ENCODE peak calls at places on chromosome 14, in nine cellular contexts. One of them, this sample, is unnamed.
A peak's percentile ranks its signal among the peaks of the same experiment; 100 is the strongest.

GRCh38 chr14:66395300-66395699 is 90.9 kb upstream of the CCDC196 start:
- DNase-seq in NCI-H2029: no peak
- DNase-seq in amniotic stem cell: no peak
- DNase-seq in mammary epithelial cell: peak; percentile 12
- DNase-seq in activated CD4-positive, alpha-beta T cell treated with anti-CD3 and anti-CD28 coated beads, Interleukin-2, amount 10 ng/mL, durations not matched to agents 7 days and 5 days: peak; percentile 58
- DNase-seq in endodermal cell: peak; percentile 49
- DNase-seq in RWPE1: peak; percentile 13
- DNase-seq in H9: no peak
- DNase-seq in stimulated activated CD4-positive, alpha-beta T cell treated with anti-CD3 and anti-CD28 coated beads, Interleukin-4, amount 100 ng/mL, for 48 hours: no peak
- DNase-seq in this sample: peak; percentile 4

GRCh38 chr14:103128631-103129300 is 5.5 kb downstream of the TNFAIP2 start:
- DNase-seq in activated CD4-positive, alpha-beta T cell treated with anti-CD3 and anti-CD28 coated beads, Interleukin-2, amount 10 ng/mL, durations not matched to agents 7 days and 5 days: no peak
- DNase-seq in H9: no peak
- DNase-seq in mammary epithelial cell: peak; percentile 48
- DNase-seq in endodermal cell: no peak
- DNase-seq in RWPE1: peak; percentile 67
- DNase-seq in stimulated activated CD4-positive, alpha-beta T cell treated with anti-CD3 and anti-CD28 coated beads, Interleukin-4, amount 100 ng/mL, for 48 hours: no peak
- DNase-seq in amniotic stem cell: no peak
- DNase-seq in NCI-H2029: no peak
- DNase-seq in this sample: no peak

GRCh38 chr14:53841109-53842099 is 115.2 kb downstream of the BMP4 start:
- DNase-seq in endodermal cell: no peak
- DNase-seq in activated CD4-positive, alpha-beta T cell treated with anti-CD3 and anti-CD28 coated beads, Interleukin-2, amount 10 ng/mL, durations not matched to agents 7 days and 5 days: no peak
- DNase-seq in amniotic stem cell: no peak
- DNase-seq in H9: no peak
- DNase-seq in mammary epithelial cell: peak; percentile 23
- DNase-seq in NCI-H2029: no peak
- DNase-seq in stimulated activated CD4-positive, alpha-beta T cell treated with anti-CD3 and anti-CD28 coated beads, Interleukin-4, amount 100 ng/mL, for 48 hours: no peak
- DNase-seq in RWPE1: no peak
- DNase-seq in this sample: no peak

GRCh38 chr14:99334277-99334676 is 62.3 kb upstream of the BCL11B start:
- DNase-seq in mammary epithelial cell: no peak
- DNase-seq in H9: no peak
- DNase-seq in RWPE1: no peak
- DNase-seq in stimulated activated CD4-positive, alpha-beta T cell treated with anti-CD3 and anti-CD28 coated beads, Interleukin-4, amount 100 ng/mL, for 48 hours: no peak
- DNase-seq in activated CD4-positive, alpha-beta T cell treated with anti-CD3 and anti-CD28 coated beads, Interleukin-2, amount 10 ng/mL, durations not matched to agents 7 days and 5 days: no peak
- DNase-seq in endodermal cell: peak; percentile 36
- DNase-seq in NCI-H2029: no peak
- DNase-seq in amniotic stem cell: no peak
- DNase-seq in this sample: no peak

GRCh38 chr14:102913341-102914211 is 8.9 kb upstream of the AMN start:
- DNase-seq in stimulated activated CD4-positive, alpha-beta T cell treated with anti-CD3 and anti-CD28 coated beads, Interleukin-4, amount 100 ng/mL, for 48 hours: no peak
- DNase-seq in endodermal cell: no peak
- DNase-seq in H9: no peak
- DNase-seq in RWPE1: no peak
- DNase-seq in amniotic stem cell: no peak
- DNase-seq in activated CD4-positive, alpha-beta T cell treated with anti-CD3 and anti-CD28 coated beads, Interleukin-2, amount 10 ng/mL, durations not matched to agents 7 days and 5 days: no peak
- DNase-seq in mammary epithelial cell: no peak
- DNase-seq in NCI-H2029: no peak
- DNase-seq in this sample: no peak

GRCh38 chr14:99546230-99546879 is 57.7 kb downstream of the CCDC85C start:
- DNase-seq in stimulated activated CD4-positive, alpha-beta T cell treated with anti-CD3 and anti-CD28 coated beads, Interleukin-4, amount 100 ng/mL, for 48 hours: no peak
- DNase-seq in mammary epithelial cell: no peak
- DNase-seq in endodermal cell: peak; percentile 79
- DNase-seq in activated CD4-positive, alpha-beta T cell treated with anti-CD3 and anti-CD28 coated beads, Interleukin-2, amount 10 ng/mL, durations not matched to agents 7 days and 5 days: no peak
- DNase-seq in RWPE1: no peak
- DNase-seq in amniotic stem cell: no peak
- DNase-seq in H9: no peak
- DNase-seq in NCI-H2029: no peak
- DNase-seq in this sample: no peak

GRCh38 chr14:75090353-75090752 is 20.9 kb downstream of the ZC2HC1C start:
- DNase-seq in H9: no peak
- DNase-seq in endodermal cell: no peak
- DNase-seq in stimulated activated CD4-positive, alpha-beta T cell treated with anti-CD3 and anti-CD28 coated beads, Interleukin-4, amount 100 ng/mL, for 48 hours: no peak
- DNase-seq in amniotic stem cell: no peak
- DNase-seq in mammary epithelial cell: no peak
- DNase-seq in NCI-H2029: no peak
- DNase-seq in activated CD4-positive, alpha-beta T cell treated with anti-CD3 and anti-CD28 coated beads, Interleukin-2, amount 10 ng/mL, durations not matched to agents 7 days and 5 days: no peak
- DNase-seq in RWPE1: no peak
- DNase-seq in this sample: no peak

GRCh38 chr14:99679996-99680395 is 4.1 kb upstream of the CYP46A1 start:
- DNase-seq in NCI-H2029: no peak
- DNase-seq in amniotic stem cell: no peak
- DNase-seq in H9: peak; percentile 20
- DNase-seq in activated CD4-positive, alpha-beta T cell treated with anti-CD3 and anti-CD28 coated beads, Interleukin-2, amount 10 ng/mL, durations not matched to agents 7 days and 5 days: no peak
- DNase-seq in endodermal cell: peak; percentile 35
- DNase-seq in mammary epithelial cell: no peak
- DNase-seq in stimulated activated CD4-positive, alpha-beta T cell treated with anti-CD3 and anti-CD28 coated beads, Interleukin-4, amount 100 ng/mL, for 48 hours: no peak
- DNase-seq in RWPE1: no peak
- DNase-seq in this sample: no peak

GRCh38 chr14:80996049-80996901 is 40.9 kb downstream of the TSHR start:
- DNase-seq in endodermal cell: no peak
- DNase-seq in mammary epithelial cell: peak; percentile 81
- DNase-seq in stimulated activated CD4-positive, alpha-beta T cell treated with anti-CD3 and anti-CD28 coated beads, Interleukin-4, amount 100 ng/mL, for 48 hours: no peak
- DNase-seq in H9: no peak
- DNase-seq in RWPE1: peak; percentile 66
- DNase-seq in amniotic stem cell: peak; percentile 57
- DNase-seq in activated CD4-positive, alpha-beta T cell treated with anti-CD3 and anti-CD28 coated beads, Interleukin-2, amount 10 ng/mL, durations not matched to agents 7 days and 5 days: peak; percentile 52
- DNase-seq in NCI-H2029: no peak
- DNase-seq in this sample: peak; percentile 84

GRCh38 chr14:33457617-33458016 is 493.3 kb downstream of the EGLN3 start:
- DNase-seq in amniotic stem cell: no peak
- DNase-seq in RWPE1: peak; percentile 54
- DNase-seq in mammary epithelial cell: peak; percentile 62
- DNase-seq in activated CD4-positive, alpha-beta T cell treated with anti-CD3 and anti-CD28 coated beads, Interleukin-2, amount 10 ng/mL, durations not matched to agents 7 days and 5 days: no peak
- DNase-seq in NCI-H2029: no peak
- DNase-seq in endodermal cell: no peak
- DNase-seq in stimulated activated CD4-positive, alpha-beta T cell treated with anti-CD3 and anti-CD28 coated beads, Interleukin-4, amount 100 ng/mL, for 48 hours: no peak
- DNase-seq in H9: no peak
- DNase-seq in this sample: no peak

GRCh38 chr14:105929327-105930081 is 403.1 kb downstream of the TMEM121 start:
- DNase-seq in stimulated activated CD4-positive, alpha-beta T cell treated with anti-CD3 and anti-CD28 coated beads, Interleukin-4, amount 100 ng/mL, for 48 hours: no peak
- DNase-seq in endodermal cell: no peak
- DNase-seq in RWPE1: no peak
- DNase-seq in NCI-H2029: no peak
- DNase-seq in H9: no peak
- DNase-seq in amniotic stem cell: no peak
- DNase-seq in mammary epithelial cell: no peak
- DNase-seq in activated CD4-positive, alpha-beta T cell treated with anti-CD3 and anti-CD28 coated beads, Interleukin-2, amount 10 ng/mL, durations not matched to agents 7 days and 5 days: no peak
- DNase-seq in this sample: no peak

GRCh38 chr14:37035401-37035800 is 137.0 kb downstream of the SLC25A21 start:
- DNase-seq in activated CD4-positive, alpha-beta T cell treated with anti-CD3 and anti-CD28 coated beads, Interleukin-2, amount 10 ng/mL, durations not matched to agents 7 days and 5 days: no peak
- DNase-seq in stimulated activated CD4-positive, alpha-beta T cell treated with anti-CD3 and anti-CD28 coated beads, Interleukin-4, amount 100 ng/mL, for 48 hours: no peak
- DNase-seq in amniotic stem cell: no peak
- DNase-seq in NCI-H2029: no peak
- DNase-seq in H9: no peak
- DNase-seq in endodermal cell: no peak
- DNase-seq in mammary epithelial cell: no peak
- DNase-seq in RWPE1: no peak
- DNase-seq in this sample: no peak

GRCh38 chr14:39731912-39732311 is 299.7 kb upstream of the FBXO33 start:
- DNase-seq in endodermal cell: peak; percentile 80
- DNase-seq in NCI-H2029: no peak
- DNase-seq in mammary epithelial cell: no peak
- DNase-seq in H9: no peak
- DNase-seq in RWPE1: no peak
- DNase-seq in amniotic stem cell: no peak
- DNase-seq in activated CD4-positive, alpha-beta T cell treated with anti-CD3 and anti-CD28 coated beads, Interleukin-2, amount 10 ng/mL, durations not matched to agents 7 days and 5 days: no peak
- DNase-seq in stimulated activated CD4-positive, alpha-beta T cell treated with anti-CD3 and anti-CD28 coated beads, Interleukin-4, amount 100 ng/mL, for 48 hours: peak; percentile 7
- DNase-seq in this sample: peak; percentile 55

GRCh38 chr14:44449694-44450093 is 57.4 kb downstream of the FSCB start:
- DNase-seq in mammary epithelial cell: no peak
- DNase-seq in NCI-H2029: no peak
- DNase-seq in activated CD4-positive, alpha-beta T cell treated with anti-CD3 and anti-CD28 coated beads, Interleukin-2, amount 10 ng/mL, durations not matched to agents 7 days and 5 days: no peak
- DNase-seq in RWPE1: no peak
- DNase-seq in stimulated activated CD4-positive, alpha-beta T cell treated with anti-CD3 and anti-CD28 coated beads, Interleukin-4, amount 100 ng/mL, for 48 hours: no peak
- DNase-seq in H9: no peak
- DNase-seq in amniotic stem cell: no peak
- DNase-seq in endodermal cell: no peak
- DNase-seq in this sample: no peak

GRCh38 chr14:96497087-96497486 is 5.1 kb upstream of the PAPOLA start:
- DNase-seq in mammary epithelial cell: peak; percentile 77
- DNase-seq in stimulated activated CD4-positive, alpha-beta T cell treated with anti-CD3 and anti-CD28 coated beads, Interleukin-4, amount 100 ng/mL, for 48 hours: no peak
- DNase-seq in RWPE1: peak; percentile 38
- DNase-seq in H9: no peak
- DNase-seq in endodermal cell: no peak
- DNase-seq in amniotic stem cell: no peak
- DNase-seq in activated CD4-positive, alpha-beta T cell treated with anti-CD3 and anti-CD28 coated beads, Interleukin-2, amount 10 ng/mL, durations not matched to agents 7 days and 5 days: no peak
- DNase-seq in NCI-H2029: no peak
- DNase-seq in this sample: no peak

GRCh38 chr14:104265918-104266642 is 127.7 kb downstream of the KIF26A start:
- DNase-seq in activated CD4-positive, alpha-beta T cell treated with anti-CD3 and anti-CD28 coated beads, Interleukin-2, amount 10 ng/mL, durations not matched to agents 7 days and 5 days: no peak
- DNase-seq in amniotic stem cell: no peak
- DNase-seq in stimulated activated CD4-positive, alpha-beta T cell treated with anti-CD3 and anti-CD28 coated beads, Interleukin-4, amount 100 ng/mL, for 48 hours: no peak
- DNase-seq in H9: peak; percentile 24
- DNase-seq in mammary epithelial cell: no peak
- DNase-seq in endodermal cell: peak; percentile 39
- DNase-seq in RWPE1: no peak
- DNase-seq in NCI-H2029: no peak
- DNase-seq in this sample: no peak

GRCh38 chr14:105866841-105867321 is 340.5 kb downstream of the TMEM121 start:
- DNase-seq in mammary epithelial cell: no peak
- DNase-seq in H9: no peak
- DNase-seq in RWPE1: no peak
- DNase-seq in NCI-H2029: no peak
- DNase-seq in activated CD4-positive, alpha-beta T cell treated with anti-CD3 and anti-CD28 coated beads, Interleukin-2, amount 10 ng/mL, durations not matched to agents 7 days and 5 days: peak; percentile 5
- DNase-seq in amniotic stem cell: no peak
- DNase-seq in endodermal cell: peak; percentile 5
- DNase-seq in stimulated activated CD4-positive, alpha-beta T cell treated with anti-CD3 and anti-CD28 coated beads, Interleukin-4, amount 100 ng/mL, for 48 hours: no peak
- DNase-seq in this sample: no peak

GRCh38 chr14:70555890-70556289 is 21.1 kb upstream of the ADAM20 start:
- DNase-seq in endodermal cell: peak; percentile 36
- DNase-seq in RWPE1: no peak
- DNase-seq in mammary epithelial cell: peak; percentile 63
- DNase-seq in NCI-H2029: no peak
- DNase-seq in stimulated activated CD4-positive, alpha-beta T cell treated with anti-CD3 and anti-CD28 coated beads, Interleukin-4, amount 100 ng/mL, for 48 hours: no peak
- DNase-seq in activated CD4-positive, alpha-beta T cell treated with anti-CD3 and anti-CD28 coated beads, Interleukin-2, amount 10 ng/mL, durations not matched to agents 7 days and 5 days: peak; percentile 9
- DNase-seq in amniotic stem cell: no peak
- DNase-seq in H9: peak; percentile 41
- DNase-seq in this sample: no peak

GRCh38 chr14:91415794-91416743 is 1.6 kb downstream of the CCDC88C start:
- DNase-seq in RWPE1: peak; percentile 67
- DNase-seq in mammary epithelial cell: no peak
- DNase-seq in NCI-H2029: no peak
- DNase-seq in amniotic stem cell: no peak
- DNase-seq in H9: no peak
- DNase-seq in stimulated activated CD4-positive, alpha-beta T cell treated with anti-CD3 and anti-CD28 coated beads, Interleukin-4, amount 100 ng/mL, for 48 hours: peak; percentile 46
- DNase-seq in activated CD4-positive, alpha-beta T cell treated with anti-CD3 and anti-CD28 coated beads, Interleukin-2, amount 10 ng/mL, durations not matched to agents 7 days and 5 days: peak; percentile 83
- DNase-seq in endodermal cell: peak; percentile 50
- DNase-seq in this sample: no peak

GRCh38 chr14:104868811-104869572 is 3.9 kb downstream of the CEP170B start:
- DNase-seq in stimulated activated CD4-positive, alpha-beta T cell treated with anti-CD3 and anti-CD28 coated beads, Interleukin-4, amount 100 ng/mL, for 48 hours: no peak
- DNase-seq in H9: no peak
- DNase-seq in NCI-H2029: no peak
- DNase-seq in RWPE1: no peak
- DNase-seq in activated CD4-positive, alpha-beta T cell treated with anti-CD3 and anti-CD28 coated beads, Interleukin-2, amount 10 ng/mL, durations not matched to agents 7 days and 5 days: no peak
- DNase-seq in mammary epithelial cell: no peak
- DNase-seq in amniotic stem cell: no peak
- DNase-seq in endodermal cell: no peak
- DNase-seq in this sample: no peak

GRCh38 chr14:49939884-49940510 is 47.1 kb downstream of the ARF6 start:
- DNase-seq in activated CD4-positive, alpha-beta T cell treated with anti-CD3 and anti-CD28 coated beads, Interleukin-2, amount 10 ng/mL, durations not matched to agents 7 days and 5 days: no peak
- DNase-seq in mammary epithelial cell: no peak
- DNase-seq in NCI-H2029: no peak
- DNase-seq in RWPE1: no peak
- DNase-seq in endodermal cell: no peak
- DNase-seq in stimulated activated CD4-positive, alpha-beta T cell treated with anti-CD3 and anti-CD28 coated beads, Interleukin-4, amount 100 ng/mL, for 48 hours: no peak
- DNase-seq in amniotic stem cell: no peak
- DNase-seq in H9: no peak
- DNase-seq in this sample: no peak

GRCh38 chr14:96737869-96738268 is 59.3 kb upstream of the VRK1 start:
- DNase-seq in stimulated activated CD4-positive, alpha-beta T cell treated with anti-CD3 and anti-CD28 coated beads, Interleukin-4, amount 100 ng/mL, for 48 hours: no peak
- DNase-seq in RWPE1: no peak
- DNase-seq in mammary epithelial cell: no peak
- DNase-seq in H9: no peak
- DNase-seq in amniotic stem cell: no peak
- DNase-seq in activated CD4-positive, alpha-beta T cell treated with anti-CD3 and anti-CD28 coated beads, Interleukin-2, amount 10 ng/mL, durations not matched to agents 7 days and 5 days: no peak
- DNase-seq in NCI-H2029: no peak
- DNase-seq in endodermal cell: no peak
- DNase-seq in this sample: no peak

GRCh38 chr14:69873877-69874780 is 5.1 kb upstream of the SMOC1 start:
- DNase-seq in RWPE1: no peak
- DNase-seq in amniotic stem cell: no peak
- DNase-seq in activated CD4-positive, alpha-beta T cell treated with anti-CD3 and anti-CD28 coated beads, Interleukin-2, amount 10 ng/mL, durations not matched to agents 7 days and 5 days: no peak
- DNase-seq in stimulated activated CD4-positive, alpha-beta T cell treated with anti-CD3 and anti-CD28 coated beads, Interleukin-4, amount 100 ng/mL, for 48 hours: no peak
- DNase-seq in mammary epithelial cell: peak; percentile 76
- DNase-seq in H9: no peak
- DNase-seq in NCI-H2029: no peak
- DNase-seq in endodermal cell: no peak
- DNase-seq in this sample: peak; percentile 4

GRCh38 chr14:75168586-75169335 is 7.7 kb downstream of the TMED10 start:
- DNase-seq in stimulated activated CD4-positive, alpha-beta T cell treated with anti-CD3 and anti-CD28 coated beads, Interleukin-4, amount 100 ng/mL, for 48 hours: no peak
- DNase-seq in NCI-H2029: no peak
- DNase-seq in endodermal cell: no peak
- DNase-seq in RWPE1: no peak
- DNase-seq in H9: no peak
- DNase-seq in activated CD4-positive, alpha-beta T cell treated with anti-CD3 and anti-CD28 coated beads, Interleukin-2, amount 10 ng/mL, durations not matched to agents 7 days and 5 days: no peak
- DNase-seq in amniotic stem cell: no peak
- DNase-seq in mammary epithelial cell: no peak
- DNase-seq in this sample: no peak

GRCh38 chr14:75101491-75101890 is 25.4 kb downstream of the NEK9 start:
- DNase-seq in amniotic stem cell: no peak
- DNase-seq in RWPE1: no peak
- DNase-seq in H9: no peak
- DNase-seq in activated CD4-positive, alpha-beta T cell treated with anti-CD3 and anti-CD28 coated beads, Interleukin-2, amount 10 ng/mL, durations not matched to agents 7 days and 5 days: no peak
- DNase-seq in mammary epithelial cell: no peak
- DNase-seq in endodermal cell: no peak
- DNase-seq in stimulated activated CD4-positive, alpha-beta T cell treated with anti-CD3 and anti-CD28 coated beads, Interleukin-4, amount 100 ng/mL, for 48 hours: no peak
- DNase-seq in NCI-H2029: no peak
- DNase-seq in this sample: peak; percentile 94

GRCh38 chr14:70189678-70190077 is 927 bp upstream of the SLC8A3 start:
- DNase-seq in H9: peak; percentile 28
- DNase-seq in RWPE1: no peak
- DNase-seq in mammary epithelial cell: no peak
- DNase-seq in NCI-H2029: no peak
- DNase-seq in activated CD4-positive, alpha-beta T cell treated with anti-CD3 and anti-CD28 coated beads, Interleukin-2, amount 10 ng/mL, durations not matched to agents 7 days and 5 days: no peak
- DNase-seq in endodermal cell: peak; percentile 48
- DNase-seq in amniotic stem cell: no peak
- DNase-seq in stimulated activated CD4-positive, alpha-beta T cell treated with anti-CD3 and anti-CD28 coated beads, Interleukin-4, amount 100 ng/mL, for 48 hours: no peak
- DNase-seq in this sample: no peak

GRCh38 chr14:84482256-84483071 is 1047.5 kb upstream of the FLRT2 start:
- DNase-seq in activated CD4-positive, alpha-beta T cell treated with anti-CD3 and anti-CD28 coated beads, Interleukin-2, amount 10 ng/mL, durations not matched to agents 7 days and 5 days: no peak
- DNase-seq in mammary epithelial cell: no peak
- DNase-seq in NCI-H2029: no peak
- DNase-seq in RWPE1: peak; percentile 19
- DNase-seq in H9: no peak
- DNase-seq in endodermal cell: no peak
- DNase-seq in amniotic stem cell: no peak
- DNase-seq in stimulated activated CD4-positive, alpha-beta T cell treated with anti-CD3 and anti-CD28 coated beads, Interleukin-4, amount 100 ng/mL, for 48 hours: no peak
- DNase-seq in this sample: no peak

GRCh38 chr14:66709292-66709691 is 201.3 kb downstream of the GPHN start:
- DNase-seq in NCI-H2029: no peak
- DNase-seq in mammary epithelial cell: peak; percentile 72
- DNase-seq in amniotic stem cell: no peak
- DNase-seq in stimulated activated CD4-positive, alpha-beta T cell treated with anti-CD3 and anti-CD28 coated beads, Interleukin-4, amount 100 ng/mL, for 48 hours: no peak
- DNase-seq in RWPE1: peak; percentile 28
- DNase-seq in endodermal cell: no peak
- DNase-seq in H9: no peak
- DNase-seq in activated CD4-positive, alpha-beta T cell treated with anti-CD3 and anti-CD28 coated beads, Interleukin-2, amount 10 ng/mL, durations not matched to agents 7 days and 5 days: no peak
- DNase-seq in this sample: peak; percentile 51

GRCh38 chr14:67881225-67881624 is 61.6 kb downstream of the RAD51B start:
- DNase-seq in mammary epithelial cell: no peak
- DNase-seq in NCI-H2029: no peak
- DNase-seq in amniotic stem cell: no peak
- DNase-seq in endodermal cell: no peak
- DNase-seq in H9: no peak
- DNase-seq in stimulated activated CD4-positive, alpha-beta T cell treated with anti-CD3 and anti-CD28 coated beads, Interleukin-4, amount 100 ng/mL, for 48 hours: no peak
- DNase-seq in activated CD4-positive, alpha-beta T cell treated with anti-CD3 and anti-CD28 coated beads, Interleukin-2, amount 10 ng/mL, durations not matched to agents 7 days and 5 days: peak; percentile 7
- DNase-seq in RWPE1: no peak
- DNase-seq in this sample: no peak

GRCh38 chr14:93410021-93410420 is 20.7 kb upstream of the UNC79 start:
- DNase-seq in stimulated activated CD4-positive, alpha-beta T cell treated with anti-CD3 and anti-CD28 coated beads, Interleukin-4, amount 100 ng/mL, for 48 hours: no peak
- DNase-seq in activated CD4-positive, alpha-beta T cell treated with anti-CD3 and anti-CD28 coated beads, Interleukin-2, amount 10 ng/mL, durations not matched to agents 7 days and 5 days: no peak
- DNase-seq in RWPE1: no peak
- DNase-seq in amniotic stem cell: no peak
- DNase-seq in endodermal cell: no peak
- DNase-seq in H9: no peak
- DNase-seq in mammary epithelial cell: no peak
- DNase-seq in NCI-H2029: no peak
- DNase-seq in this sample: no peak

GRCh38 chr14:36671149-36671548 is 9.5 kb downstream of the PAX9 start:
- DNase-seq in H9: no peak
- DNase-seq in NCI-H2029: no peak
- DNase-seq in stimulated activated CD4-positive, alpha-beta T cell treated with anti-CD3 and anti-CD28 coated beads, Interleukin-4, amount 100 ng/mL, for 48 hours: no peak
- DNase-seq in endodermal cell: no peak
- DNase-seq in RWPE1: no peak
- DNase-seq in activated CD4-positive, alpha-beta T cell treated with anti-CD3 and anti-CD28 coated beads, Interleukin-2, amount 10 ng/mL, durations not matched to agents 7 days and 5 days: no peak
- DNase-seq in mammary epithelial cell: no peak
- DNase-seq in amniotic stem cell: no peak
- DNase-seq in this sample: no peak

This sample was measured in SK-MEL-5.